ENCODE peak calls at places on chromosome 13, in five cellular contexts. B, X, H, Y and M are unnamed samples.
A peak's percentile ranks its signal among the peaks of the same experiment; 100 is the strongest.

GRCh38 chr13:90680826-90681225 is 666.7 kb upstream of the MIR17HG start:
- DNase-seq in B (no peak), X (no peak), H (no peak), Y (no peak), M (no peak)

GRCh38 chr13:69092615-69093322 is 1014.9 kb upstream of the ATXN8OS start:
- DNase-seq in B (no peak), X (no peak), H (no peak), Y (no peak), M (no peak)

GRCh38 chr13:114141261-114141996 is 9.0 kb upstream of the RASA3 start:
- DNase-seq in B (no peak), X (no peak), H (no peak), Y (no peak), M (no peak)

GRCh38 chr13:98214008-98214643 is 37.1 kb upstream of the RNF113B start:
- DNase-seq in B (no peak), X (no peak), H (no peak), Y (no peak), M (no peak)

GRCh38 chr13:111474136-111475002 is 153.9 kb downstream of the TEX29 start:
- DNase-seq in B (no peak), X (no peak), H (no peak), Y (no peak), M (peak; percentile 77)

GRCh38 chr13:23469901-23470525 is 36.5 kb upstream of the SACS start:
- DNase-seq in B (no peak), X (no peak), H (no peak), Y (no peak), M (peak; percentile 86)

GRCh38 chr13:112636401-112636975 is 48.5 kb upstream of the TUBGCP3 start:
- DNase-seq in B (no peak), X (no peak), H (no peak), Y (no peak), M (no peak)

GRCh38 chr13:24491853-24492252 is 20.7 kb downstream of the PARP4 start:
- DNase-seq in B (no peak), X (no peak), H (no peak), Y (no peak), M (no peak)

GRCh38 chr13:45441633-45442032 is 23.1 kb upstream of the COG3 start:
- DNase-seq in B (no peak), X (no peak), H (no peak), Y (no peak), M (no peak)

GRCh38 chr13:40197049-40197448 is 469.4 kb downstream of the FOXO1 start:
- DNase-seq in B (no peak), X (no peak), H (no peak), Y (no peak), M (no peak)

GRCh38 chr13:98921786-98922185 is 56.1 kb downstream of the DOCK9 start:
- DNase-seq in B (no peak), X (no peak), H (no peak), Y (no peak), M (no peak)

GRCh38 chr13:38814331-38814730 is 127.5 kb downstream of the FREM2 start:
- DNase-seq in B (no peak), X (no peak), H (no peak), Y (no peak), M (no peak)

GRCh38 chr13:28316841-28317240 is 178.1 kb downstream of the FLT1 start:
- DNase-seq in B (no peak), X (no peak), H (no peak), Y (no peak), M (no peak)

GRCh38 chr13:35888327-35888940 is 242.7 kb downstream of the DCLK1 start:
- DNase-seq in B (no peak), X (no peak), H (no peak), Y (no peak), M (peak; percentile 43)

GRCh38 chr13:51773515-51773914 is 30.4 kb downstream of the DHRS12 start:
- DNase-seq in B (no peak), X (no peak), H (no peak), Y (no peak), M (no peak)

GRCh38 chr13:113918580-113918979 is 54.7 kb upstream of the GAS6 start:
- DNase-seq in B (no peak), X (no peak), H (no peak), Y (no peak), M (no peak)

GRCh38 chr13:105541565-105541964 is 993.9 kb downstream of the EFNB2 start:
- DNase-seq in B (no peak), X (no peak), H (no peak), Y (no peak), M (no peak)

GRCh38 chr13:98648141-98648540 is 71.2 kb upstream of the STK24 start:
- DNase-seq in B (no peak), X (no peak), H (no peak), Y (no peak), M (no peak)

GRCh38 chr13:83618966-83619365 is 263.3 kb downstream of the SLITRK1 start:
- DNase-seq in B (no peak), X (no peak), H (no peak), Y (no peak), M (no peak)

GRCh38 chr13:99289265-99289664 is 17.9 kb downstream of the GPR183 start:
- DNase-seq in B (no peak), X (no peak), H (no peak), Y (no peak), M (no peak)